ENCODE peak calls at places on chromosomes 3 and 15, in seven cellular contexts. One of them, this sample, is unnamed.

GRCh38 chr3:135860761-135861160 is 104.8 kb upstream of the PPP2R3A start:
- DNase-seq in H1: no peak
- DNase-seq in K562: no peak
- DNase-seq in HepG2: no peak
- DNase-seq in SK-N-SH: no peak
- DNase-seq in GM12878: no peak
- DNase-seq in endothelial cell of umbilical vein: no peak
- DNase-seq in this sample: no peak

GRCh38 chr3:42491876-42492507 is 10.5 kb upstream of the VIPR1 start:
- DNase-seq in H1: no peak
- DNase-seq in SK-N-SH: no peak
- DNase-seq in K562: no peak
- DNase-seq in HepG2: no peak
- DNase-seq in GM12878: no peak
- DNase-seq in endothelial cell of umbilical vein: no peak
- DNase-seq in this sample: no peak

GRCh38 chr3:87503901-87504498 is 227.6 kb upstream of the POU1F1 start:
- DNase-seq in SK-N-SH: peak; percentile 47
- DNase-seq in GM12878: no peak
- DNase-seq in K562: peak; percentile 32
- DNase-seq in HepG2: peak; percentile 60
- DNase-seq in endothelial cell of umbilical vein: peak; percentile 85
- DNase-seq in H1: peak; percentile 2
- DNase-seq in this sample: peak; percentile 75

GRCh38 chr15:60831540-60831939 is 352.6 kb upstream of the ICE2 start:
- DNase-seq in endothelial cell of umbilical vein: no peak
- DNase-seq in H1: no peak
- DNase-seq in K562: no peak
- DNase-seq in SK-N-SH: no peak
- DNase-seq in GM12878: no peak
- DNase-seq in HepG2: no peak
- DNase-seq in this sample: no peak

GRCh38 chr3:134279466-134279865 is 28.8 kb upstream of the RYK start:
- DNase-seq in HepG2: peak; percentile 47
- DNase-seq in K562: no peak
- DNase-seq in SK-N-SH: no peak
- DNase-seq in endothelial cell of umbilical vein: no peak
- DNase-seq in H1: no peak
- DNase-seq in GM12878: no peak
- DNase-seq in this sample: no peak

GRCh38 chr15:67175643-67176071 is 78.8 kb downstream of the AAGAB start:
- DNase-seq in GM12878: peak; percentile 8
- DNase-seq in H1: no peak
- DNase-seq in K562: no peak
- DNase-seq in SK-N-SH: no peak
- DNase-seq in endothelial cell of umbilical vein: peak; percentile 54
- DNase-seq in HepG2: no peak
- DNase-seq in this sample: no peak

GRCh38 chr3:147215660-147216059 is 190.7 kb downstream of the ZIC4 start:
- DNase-seq in GM12878: no peak
- DNase-seq in endothelial cell of umbilical vein: no peak
- DNase-seq in K562: no peak
- DNase-seq in SK-N-SH: no peak
- DNase-seq in HepG2: no peak
- DNase-seq in H1: no peak
- DNase-seq in this sample: no peak

GRCh38 chr3:31960793-31961431 is 20.1 kb downstream of the OSBPL10 start:
- DNase-seq in HepG2: peak; percentile 82
- DNase-seq in H1: no peak
- DNase-seq in K562: no peak
- DNase-seq in SK-N-SH: no peak
- DNase-seq in GM12878: no peak
- DNase-seq in endothelial cell of umbilical vein: no peak
- DNase-seq in this sample: peak; percentile 40

GRCh38 chr3:12963869-12964712 is 109.1 kb downstream of the IQSEC1 start:
- DNase-seq in H1: no peak
- DNase-seq in GM12878: no peak
- DNase-seq in K562: no peak
- DNase-seq in SK-N-SH: no peak
- DNase-seq in endothelial cell of umbilical vein: peak; percentile 70
- DNase-seq in HepG2: peak; percentile 59
- DNase-seq in this sample: no peak

GRCh38 chr3:153749070-153749610 is 372.1 kb upstream of the ARHGEF26 start:
- DNase-seq in H1: no peak
- DNase-seq in endothelial cell of umbilical vein: peak; percentile 43
- DNase-seq in SK-N-SH: no peak
- DNase-seq in GM12878: no peak
- DNase-seq in HepG2: no peak
- DNase-seq in K562: no peak
- DNase-seq in this sample: no peak

GRCh38 chr3:69088033-69088432 is 3.3 kb downstream of the ARL6IP5 start:
- DNase-seq in HepG2: no peak
- DNase-seq in GM12878: no peak
- DNase-seq in endothelial cell of umbilical vein: peak; percentile 33
- DNase-seq in SK-N-SH: no peak
- DNase-seq in K562: no peak
- DNase-seq in H1: no peak
- DNase-seq in this sample: no peak

GRCh38 chr15:88918738-88919137 is 5.6 kb upstream of the MFGE8 start:
- DNase-seq in K562: no peak
- DNase-seq in H1: no peak
- DNase-seq in SK-N-SH: no peak
- DNase-seq in GM12878: peak; percentile 75
- DNase-seq in endothelial cell of umbilical vein: peak; percentile 12
- DNase-seq in HepG2: no peak
- DNase-seq in this sample: peak; percentile 90

GRCh38 chr3:160129459-160130061 is 95.7 kb upstream of the C3orf80 start:
- DNase-seq in K562: no peak
- DNase-seq in GM12878: peak; percentile 19
- DNase-seq in H1: no peak
- DNase-seq in endothelial cell of umbilical vein: peak; percentile 95
- DNase-seq in HepG2: no peak
- DNase-seq in SK-N-SH: no peak
- DNase-seq in this sample: no peak

GRCh38 chr3:156674911-156675743 is 737 bp downstream of the TIPARP start:
- DNase-seq in H1: no peak
- DNase-seq in HepG2: no peak
- DNase-seq in SK-N-SH: peak; percentile 81
- DNase-seq in GM12878: no peak
- DNase-seq in endothelial cell of umbilical vein: peak; percentile 59
- DNase-seq in K562: peak; percentile 52
- DNase-seq in this sample: no peak

GRCh38 chr3:39141211-39141995 is 12.0 kb downstream of the CSRNP1 start:
- DNase-seq in H1: no peak
- DNase-seq in SK-N-SH: peak; percentile 50
- DNase-seq in GM12878: no peak
- DNase-seq in K562: no peak
- DNase-seq in endothelial cell of umbilical vein: peak; percentile 34
- DNase-seq in HepG2: no peak
- DNase-seq in this sample: no peak

GRCh38 chr3:143574933-143575332 is 273.3 kb downstream of the SLC9A9 start:
- DNase-seq in H1: no peak
- DNase-seq in SK-N-SH: no peak
- DNase-seq in endothelial cell of umbilical vein: no peak
- DNase-seq in GM12878: no peak
- DNase-seq in HepG2: no peak
- DNase-seq in K562: no peak
- DNase-seq in this sample: no peak

GRCh38 chr3:143578810-143579425 is 269.4 kb downstream of the SLC9A9 start:
- DNase-seq in H1: no peak
- DNase-seq in K562: no peak
- DNase-seq in GM12878: no peak
- DNase-seq in endothelial cell of umbilical vein: no peak
- DNase-seq in SK-N-SH: no peak
- DNase-seq in HepG2: no peak
- DNase-seq in this sample: no peak

GRCh38 chr3:143573904-143574303 is 274.4 kb downstream of the SLC9A9 start:
- DNase-seq in GM12878: no peak
- DNase-seq in HepG2: no peak
- DNase-seq in K562: no peak
- DNase-seq in endothelial cell of umbilical vein: peak; percentile 47
- DNase-seq in SK-N-SH: no peak
- DNase-seq in H1: no peak
- DNase-seq in this sample: no peak

GRCh38 chr3:143571548-143571947 is 276.7 kb downstream of the SLC9A9 start:
- DNase-seq in K562: no peak
- DNase-seq in SK-N-SH: no peak
- DNase-seq in H1: no peak
- DNase-seq in GM12878: no peak
- DNase-seq in HepG2: no peak
- DNase-seq in endothelial cell of umbilical vein: no peak
- DNase-seq in this sample: no peak

DNA sequence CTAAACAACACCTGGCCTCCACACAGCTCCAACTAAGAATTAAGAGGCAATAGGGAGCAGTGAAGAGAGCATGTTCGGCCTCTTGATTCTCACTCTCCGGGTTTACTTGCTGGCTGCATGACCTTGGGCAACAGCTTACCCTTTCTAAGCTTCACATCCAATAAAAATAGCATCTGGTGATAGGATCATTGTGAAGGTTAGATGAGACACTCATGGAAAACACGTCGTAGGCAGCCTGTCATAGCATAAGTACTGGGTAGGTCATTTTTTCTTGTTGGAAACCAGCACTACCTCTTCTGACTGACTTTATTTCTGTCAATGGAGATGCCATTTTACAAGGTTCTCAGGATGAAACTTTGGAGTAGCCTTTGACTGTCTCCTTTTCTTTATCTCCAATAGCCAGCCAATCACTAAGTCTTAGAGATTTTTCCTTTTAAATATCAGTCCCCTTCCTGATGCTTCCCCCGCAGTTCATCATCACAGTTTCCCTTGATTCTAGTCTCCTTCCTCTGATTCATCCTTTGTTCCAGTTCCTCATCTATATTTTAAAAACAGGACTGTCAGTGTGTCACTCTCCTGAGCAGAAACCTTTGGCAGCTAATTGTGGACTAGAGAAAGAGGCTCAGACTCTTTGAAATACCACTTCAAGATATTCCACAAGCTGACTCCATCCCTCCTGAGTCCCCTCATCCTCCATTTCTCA is 271.5 kb downstream of the SLC9A9 start:
- DNase-seq in endothelial cell of umbilical vein: peak; percentile 72
- DNase-seq in SK-N-SH: no peak
- DNase-seq in H1: no peak
- DNase-seq in K562: no peak
- DNase-seq in GM12878: no peak
- DNase-seq in HepG2: no peak
- DNase-seq in this sample: no peak
- TF ChIP-seq MAX in endothelial cell of umbilical vein: no peak
- TF ChIP-seq MAX in SK-N-SH: no peak
- TF ChIP-seq MAX in H1: no peak
- TF ChIP-seq MAX in K562: no peak
- TF ChIP-seq MAX in GM12878: no peak
- TF ChIP-seq MAX in HepG2: no peak
- TF ChIP-seq MAX in this sample: no peak

DNA sequence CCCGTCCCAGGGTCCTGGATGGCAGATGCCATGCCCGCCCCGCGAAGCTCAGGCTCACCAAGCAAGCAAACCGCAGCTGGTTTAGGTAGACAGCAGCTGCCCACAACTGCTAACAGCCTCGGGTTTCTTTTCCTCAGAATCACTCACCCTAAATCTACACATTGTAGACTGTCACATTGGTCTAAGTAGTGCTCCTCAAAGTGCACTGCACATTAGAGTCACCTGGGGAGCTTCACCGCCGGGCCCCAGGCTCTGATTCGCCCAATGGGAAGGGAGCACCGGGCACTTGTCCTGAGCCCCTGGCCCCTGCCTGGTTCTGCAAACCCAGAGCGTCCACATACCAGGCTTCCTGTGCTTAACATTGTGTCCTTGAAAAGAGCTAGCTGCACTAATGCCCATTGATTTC is 752 bp downstream of the OCA2 start:
- DNase-seq in SK-N-SH: no peak
- DNase-seq in H1: no peak
- DNase-seq in endothelial cell of umbilical vein: no peak
- DNase-seq in K562: no peak
- DNase-seq in HepG2: no peak
- DNase-seq in GM12878: no peak
- DNase-seq in this sample: no peak
- H3K27me3 ChIP-seq in SK-N-SH: peaks cover 13% of the 10 kb centered on the region
- H3K27me3 ChIP-seq in H1: peaks cover 76% of the 10 kb centered on the region
- H3K27me3 ChIP-seq in endothelial cell of umbilical vein: peaks cover 47% of the 10 kb centered on the region
- H3K27me3 ChIP-seq in K562: no peaks in the 10 kb centered on the region
- H3K27me3 ChIP-seq in HepG2: peaks cover 12% of the 10 kb centered on the region
- H3K27me3 ChIP-seq in GM12878: peaks cover 20% of the 10 kb centered on the region
- H3K27me3 ChIP-seq in this sample: no peaks in the 10 kb centered on the region

GRCh38 chr15:50117628-50118027 is 1.4 kb downstream of the ATP8B4 start:
- DNase-seq in K562: no peak
- DNase-seq in endothelial cell of umbilical vein: no peak
- DNase-seq in H1: no peak
- DNase-seq in SK-N-SH: no peak
- DNase-seq in HepG2: no peak
- DNase-seq in GM12878: no peak
- DNase-seq in this sample: no peak

GRCh38 chr15:50114381-50114780 is 4.7 kb downstream of the ATP8B4 start:
- DNase-seq in endothelial cell of umbilical vein: no peak
- DNase-seq in SK-N-SH: no peak
- DNase-seq in HepG2: no peak
- DNase-seq in GM12878: no peak
- DNase-seq in H1: no peak
- DNase-seq in K562: no peak
- DNase-seq in this sample: no peak

GRCh38 chr15:50119063-50119700 is at the start of gene ATP8B4:
- DNase-seq in endothelial cell of umbilical vein: no peak
- DNase-seq in GM12878: no peak
- DNase-seq in SK-N-SH: no peak
- DNase-seq in K562: no peak
- DNase-seq in HepG2: no peak
- DNase-seq in H1: no peak
- DNase-seq in this sample: no peak

GRCh38 chr15:50113187-50113505 is 5.9 kb downstream of the ATP8B4 start:
- DNase-seq in HepG2: no peak
- DNase-seq in SK-N-SH: no peak
- DNase-seq in H1: no peak
- DNase-seq in GM12878: no peak
- DNase-seq in K562: no peak
- DNase-seq in endothelial cell of umbilical vein: no peak
- DNase-seq in this sample: no peak

GRCh38 chr15:50116477-50116876 is 2.6 kb downstream of the ATP8B4 start:
- DNase-seq in SK-N-SH: no peak
- DNase-seq in endothelial cell of umbilical vein: peak; percentile 6
- DNase-seq in HepG2: peak; percentile 78
- DNase-seq in GM12878: no peak
- DNase-seq in K562: peak; percentile 39
- DNase-seq in H1: peak; percentile 13
- DNase-seq in this sample: peak; percentile 34
- TF ChIP-seq MAX in SK-N-SH: no peak
- TF ChIP-seq MAX in endothelial cell of umbilical vein: no peak
- TF ChIP-seq MAX in HepG2: no peak
- TF ChIP-seq MAX in GM12878: no peak
- TF ChIP-seq MAX in K562: no peak
- TF ChIP-seq MAX in H1: no peak
- TF ChIP-seq MAX in this sample: no peak

DNA sequence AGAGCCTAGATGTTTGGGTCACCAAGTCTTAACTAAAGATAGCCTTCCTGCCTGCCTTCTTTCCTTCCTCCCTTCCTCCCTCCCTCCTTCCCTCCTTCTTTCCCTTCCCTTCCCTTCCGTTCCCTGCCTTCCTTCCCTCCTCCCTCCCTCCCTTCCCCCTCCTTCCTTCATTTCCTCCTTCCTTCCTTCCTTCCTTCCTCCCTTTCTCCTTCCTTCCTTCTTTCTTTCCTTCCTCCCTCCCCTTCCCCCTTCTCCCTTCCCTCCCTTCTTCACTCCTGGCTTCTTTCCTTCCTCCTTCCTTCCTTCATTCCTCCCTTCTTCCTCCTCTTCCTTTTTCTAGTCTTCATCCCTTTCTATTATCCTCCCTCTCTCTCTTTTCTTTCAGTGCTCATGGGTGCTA is 2.0 kb downstream of the DNAJB8 start:
- DNase-seq in SK-N-SH: no peak
- DNase-seq in GM12878: no peak
- DNase-seq in H1: no peak
- DNase-seq in HepG2: no peak
- DNase-seq in endothelial cell of umbilical vein: no peak
- DNase-seq in K562: no peak
- DNase-seq in this sample: no peak
- H3K27me3 ChIP-seq in SK-N-SH: peaks cover 5% of the 10 kb centered on the region
- H3K27me3 ChIP-seq in GM12878: no peaks in the 10 kb centered on the region
- H3K27me3 ChIP-seq in H1: peaks cover 11% of the 10 kb centered on the region
- H3K27me3 ChIP-seq in HepG2: peaks cover 11% of the 10 kb centered on the region
- H3K27me3 ChIP-seq in endothelial cell of umbilical vein: peaks cover 14% of the 10 kb centered on the region
- H3K27me3 ChIP-seq in K562: peaks cover 4% of the 10 kb centered on the region
- H3K27me3 ChIP-seq in this sample: peaks cover 19% of the 10 kb centered on the region